ENCODE peak calls at places on chromosomes 13 and 19, in six cellular contexts. Q is CD8-positive, alpha-beta memory T cell; M is activated T-cell treated with anti-CD3 and anti-CD28 coated beads for 24 hours; F is iPS-NIHi11; K is T-helper 9 cell; G is BE2C. D is an unnamed sample.

GRCh38 chr13:109198585-109198984 is 569.2 kb downstream of the MYO16 start:
- DNase-seq in Q (no peak), M (no peak), F (no peak), K (no peak), G (no peak), D (no peak)

GRCh38 chr19:8476524-8476923 is 25.9 kb downstream of the PRAM1 start:
- DNase-seq in Q (no peak), M (no peak), F (no peak), K (no peak), G (no peak), D (no peak)

GRCh38 chr19:57406516-57407123 is 4.3 kb upstream of the ZNF17 start:
- DNase-seq in Q (peak), M (peak), F (peak), K (peak), G (peak), D (peak)

GRCh38 chr13:97849305-97849704 is 104.2 kb upstream of the IPO5 start:
- DNase-seq in Q (no peak), M (no peak), F (peak), K (no peak), G (no peak), D (no peak)

GRCh38 chr19:28980236-28980868 is 232.6 kb downstream of the UQCRFS1 start:
- DNase-seq in Q (no peak), M (no peak), F (peak), K (no peak), G (no peak), D (no peak)

GRCh38 chr13:69306766-69307165 is 800.9 kb upstream of the ATXN8OS start:
- DNase-seq in Q (no peak), M (no peak), F (no peak), K (no peak), G (no peak), D (no peak)

GRCh38 chr13:48222358-48223015 is 10.5 kb upstream of the ITM2B start:
- DNase-seq in Q (no peak), M (no peak), F (no peak), K (no peak), G (no peak), D (no peak)

GRCh38 chr13:99380402-99380801 is 73.2 kb upstream of the GPR183 start:
- DNase-seq in Q (no peak), M (no peak), F (no peak), K (no peak), G (no peak), D (no peak)

GRCh38 chr19:48739835-48740704 is at the start of gene RASIP1:
- DNase-seq in Q (no peak), M (no peak), F (no peak), K (no peak), G (no peak), D (no peak)

GRCh38 chr19:46697142-46697960 is 19.6 kb downstream of the PRKD2 start:
- DNase-seq in Q (no peak), M (peak), F (peak), K (no peak), G (peak), D (no peak)

GRCh38 chr13:46738055-46738454 is 58.9 kb downstream of the ESD start:
- DNase-seq in Q (no peak), M (no peak), F (no peak), K (no peak), G (no peak), D (no peak)

GRCh38 chr13:45700971-45701900 is 884 bp upstream of the CBY2 start:
- DNase-seq in Q (no peak), M (no peak), F (peak), K (no peak), G (no peak), D (no peak)

GRCh38 chr19:15452111-15453047 is 2.6 kb upstream of the WIZ start:
- DNase-seq in Q (no peak), M (no peak), F (peak), K (peak), G (peak), D (no peak)

GRCh38 chr13:102769679-102770078 is 3.9 kb downstream of the TEX30 start:
- DNase-seq in Q (no peak), M (no peak), F (no peak), K (no peak), G (no peak), D (no peak)

GRCh38 chr19:28705008-28705407 is 507.9 kb downstream of the UQCRFS1 start:
- DNase-seq in Q (no peak), M (no peak), F (peak), K (no peak), G (no peak), D (no peak)

GRCh38 chr13:107441279-107441678 is 774.1 kb downstream of the LIG4 start:
- DNase-seq in Q (no peak), M (no peak), F (no peak), K (no peak), G (no peak), D (no peak)

GRCh38 chr13:89910166-89910565 is 1437.3 kb upstream of the MIR17HG start:
- DNase-seq in Q (no peak), M (no peak), F (no peak), K (no peak), G (no peak), D (no peak)

GRCh38 chr13:65733110-65733509 is 1497.0 kb downstream of the PCDH9 start:
- DNase-seq in Q (no peak), M (no peak), F (no peak), K (no peak), G (no peak), D (no peak)

GRCh38 chr13:99871249-99871898 is 100.2 kb downstream of the ZIC5 start:
- DNase-seq in Q (no peak), M (no peak), F (no peak), K (no peak), G (no peak), D (no peak)

GRCh38 chr19:7925171-7925837 is 631 bp downstream of the CTXN1 start:
- DNase-seq in Q (peak), M (peak), F (peak), K (peak), G (peak), D (peak)